ENCODE peak calls at places on chromosomes 13 and 19, in four cellular contexts. N, E, T and J are unnamed samples.

GRCh38 chr13:99371956-99372355 is 64.8 kb upstream of the GPR183 start:
- DNase-seq in E (no peak), T (no peak), N (no peak), J (no peak)

GRCh38 chr13:19967619-19968018 is 9.1 kb downstream of the ZMYM2 start:
- DNase-seq in T (no peak), E (no peak), N (peak; percentile 12), J (no peak)

GRCh38 chr13:23817136-23817535 is 72.1 kb downstream of the MIPEP start:
- DNase-seq in N (no peak), T (no peak), E (no peak), J (no peak)

GRCh38 chr19:11130824-11131455 is 24.6 kb downstream of the SPC24 start:
- DNase-seq in E (peak; percentile 94), N (peak; percentile 80), T (peak; percentile 66), J (peak; percentile 83)

GRCh38 chr13:27997904-27998522 is 9.5 kb upstream of the URAD start:
- DNase-seq in E (no peak), T (no peak), N (peak; percentile 52), J (no peak)

GRCh38 chr19:22634450-22634827 is 315 bp downstream of the ZNF492 start:
- DNase-seq in N (no peak), E (no peak), T (no peak), J (no peak)

GRCh38 chr19:39514840-39515550 is at the start of gene SELENOV:
- DNase-seq in E (no peak), N (no peak), T (no peak), J (no peak)

GRCh38 chr19:7307590-7308218 is 13.5 kb upstream of the INSR start:
- DNase-seq in E (peak; percentile 14), N (no peak), T (no peak), J (no peak)

GRCh38 chr19:20287070-20287469 is 120.1 kb downstream of the ZNF486 start:
- DNase-seq in N (no peak), T (no peak), E (no peak), J (no peak)

GRCh38 chr19:2612619-2613249 is 89.8 kb downstream of the GNG7 start:
- DNase-seq in T (no peak), N (no peak), E (peak; percentile 60), J (peak; percentile 63)

GRCh38 chr13:95317037-95317989 is 16.1 kb upstream of the ABCC4 start:
- DNase-seq in N (peak; percentile 86), E (peak; percentile 15), T (no peak), J (no peak)

GRCh38 chr13:31168166-31168565 is 6.5 kb upstream of the HSPH1 start:
- DNase-seq in T (no peak), E (no peak), N (no peak), J (no peak)

GRCh38 chr19:55304279-55304978 is 20.6 kb downstream of the BRSK1 start:
- DNase-seq in T (no peak), N (peak; percentile 33), E (no peak), J (no peak)

GRCh38 chr19:48395170-48395455 is 1.6 kb downstream of the GRIN2D start:
- DNase-seq in N (no peak), T (no peak), E (no peak), J (no peak)

GRCh38 chr13:29143864-29144263 is 323.7 kb downstream of the MTUS2 start:
- DNase-seq in E (no peak), T (no peak), N (no peak), J (no peak)

GRCh38 chr13:19818223-19818842 is 35.6 kb upstream of the PSPC1 start:
- DNase-seq in E (peak; percentile 77), N (peak; percentile 47), T (no peak), J (peak; percentile 65)

GRCh38 chr19:49798574-49798973 is 14.5 kb downstream of the FUZ start:
- DNase-seq in T (no peak), E (no peak), N (no peak), J (no peak)

DNA sequence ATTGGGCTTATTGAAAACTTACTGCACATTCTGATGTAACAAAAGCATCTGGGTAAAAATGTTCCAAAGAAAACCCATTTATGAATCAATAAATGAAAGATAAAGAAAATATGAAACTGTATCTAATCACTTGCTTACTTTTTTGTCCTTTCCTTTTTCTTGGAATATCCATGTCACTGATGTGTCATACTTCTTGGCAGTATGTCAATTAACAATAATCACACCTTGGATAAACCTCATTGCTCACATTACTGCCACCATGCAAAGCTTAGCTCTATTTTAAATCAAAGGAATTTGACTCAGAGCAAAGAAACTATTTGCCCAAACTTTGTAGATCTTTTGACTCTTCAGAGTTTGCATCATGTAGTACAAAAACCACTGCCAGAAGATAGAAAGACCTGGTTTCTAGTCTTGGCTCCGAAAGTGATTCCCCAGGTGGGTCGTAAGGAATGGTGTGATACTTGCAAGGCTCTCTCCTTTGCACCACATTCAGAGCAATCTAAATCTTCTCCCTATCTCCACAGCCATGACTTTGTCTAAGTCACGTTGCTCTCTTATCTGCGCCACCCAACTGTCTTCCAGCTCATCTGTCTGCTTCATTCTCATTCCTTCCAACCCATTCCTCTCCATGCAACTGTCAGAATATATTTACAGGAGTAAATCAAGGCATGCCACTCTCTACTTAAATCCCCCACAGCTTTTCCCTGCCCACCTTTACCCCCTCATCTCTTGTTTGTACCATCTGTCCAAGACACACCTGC is 311.9 kb downstream of the COG6 start:
- DNase-seq in E (no peak), T (no peak), N (no peak), J (no peak)
- H3K9me3 ChIP-seq in E (peaks cover 2% of the 10 kb centered on the region), T (no peaks in the 10 kb centered on the region), N (no peaks in the 10 kb centered on the region), J (no peaks in the 10 kb centered on the region)

GRCh38 chr19:35042056-35042730 is 672 bp downstream of the HPN start:
- DNase-seq in T (no peak), E (no peak), N (no peak), J (no peak)

GRCh38 chr19:35042954-35043604 is 1.6 kb downstream of the HPN start:
- DNase-seq in N (no peak), E (no peak), T (no peak), J (no peak)

GRCh38 chr19:35040826-35041547 is 534 bp upstream of the HPN start:
- DNase-seq in E (peak; percentile 92), T (peak; percentile 89), N (peak; percentile 78), J (peak; percentile 93)

GRCh38 chr19:35040474-35040825 is 1.1 kb upstream of the HPN start:
- DNase-seq in N (no peak), E (no peak), T (no peak), J (no peak)

DNA sequence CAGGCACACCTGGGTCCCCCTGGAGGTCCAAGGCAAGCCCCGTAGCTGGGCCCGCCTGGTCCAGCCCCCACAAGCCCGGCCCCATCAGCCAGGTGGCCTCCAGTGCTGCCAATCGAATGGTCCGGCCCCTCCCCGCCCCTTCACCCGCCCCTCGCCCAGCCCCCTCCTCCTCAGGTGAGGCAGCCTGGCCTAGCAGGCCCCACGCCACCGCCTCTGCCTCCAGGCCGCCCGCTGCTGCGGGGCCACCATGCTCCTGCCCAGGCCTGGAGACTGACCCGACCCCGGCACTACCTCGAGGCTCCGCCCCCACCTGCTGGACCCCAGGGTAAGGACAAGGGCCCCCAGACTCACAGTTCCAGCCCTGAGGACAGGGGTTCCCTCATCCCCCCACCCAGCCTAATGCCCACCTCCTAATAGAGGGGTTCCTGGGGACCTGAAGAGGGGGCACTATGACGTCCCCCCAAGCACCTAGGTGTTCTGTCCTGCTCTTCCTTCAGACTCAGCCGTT is at the start of gene HPN:
- DNase-seq in N (no peak), T (no peak), E (no peak), J (no peak)
- H3K4me3 ChIP-seq in N (peak within 1 kb of the TSS; percentile 0), T (peak within 1 kb of the TSS; percentile 5), E (no peak within 1 kb of the TSS), J (peak within 1 kb of the TSS; percentile 26)

GRCh38 chr13:104530741-104531140 is 1464.5 kb upstream of the SLC10A2 start:
- DNase-seq in N (no peak), E (no peak), T (no peak), J (no peak)

GRCh38 chr13:104532131-104532530 is 1465.9 kb upstream of the SLC10A2 start:
- DNase-seq in N (no peak), T (no peak), E (no peak), J (no peak)

GRCh38 chr13:104534847-104535246 is 1468.6 kb upstream of the SLC10A2 start:
- DNase-seq in N (no peak), E (no peak), T (no peak), J (no peak)
- H3K9me3 ChIP-seq in N (no peaks in the 10 kb centered on the region), E (peaks cover 3% of the 10 kb centered on the region), T (no peaks in the 10 kb centered on the region), J (no peaks in the 10 kb centered on the region)

DNA sequence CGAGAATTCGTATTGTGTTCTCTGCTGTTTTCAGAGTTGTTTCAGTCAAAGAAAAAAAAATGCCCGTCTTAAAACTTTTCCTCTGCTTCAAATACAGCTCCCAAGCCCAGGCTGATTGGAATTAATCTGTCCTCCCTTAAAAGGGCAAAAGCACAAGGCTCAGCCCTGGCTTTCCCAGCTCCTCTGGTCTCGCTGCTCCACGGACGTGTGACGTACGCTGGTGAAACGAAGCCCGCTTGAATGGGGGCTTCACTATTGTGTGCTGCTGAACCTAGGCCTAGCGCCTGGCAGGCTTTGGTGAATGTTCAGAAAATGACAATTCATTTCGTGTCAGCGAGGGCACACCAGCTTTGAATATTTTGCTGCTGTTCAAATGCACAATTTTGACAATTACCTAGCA is 654 bp upstream of the ZNF135 start:
- DNase-seq in T (no peak), N (no peak), E (peak; percentile 39), J (no peak)
- H3K4me3 ChIP-seq in T (peak overlapping the region; percentile 74), N (peak overlapping the region; percentile 56), E (no peak overlapping the region), J (peak overlapping the region; percentile 67)

DNA sequence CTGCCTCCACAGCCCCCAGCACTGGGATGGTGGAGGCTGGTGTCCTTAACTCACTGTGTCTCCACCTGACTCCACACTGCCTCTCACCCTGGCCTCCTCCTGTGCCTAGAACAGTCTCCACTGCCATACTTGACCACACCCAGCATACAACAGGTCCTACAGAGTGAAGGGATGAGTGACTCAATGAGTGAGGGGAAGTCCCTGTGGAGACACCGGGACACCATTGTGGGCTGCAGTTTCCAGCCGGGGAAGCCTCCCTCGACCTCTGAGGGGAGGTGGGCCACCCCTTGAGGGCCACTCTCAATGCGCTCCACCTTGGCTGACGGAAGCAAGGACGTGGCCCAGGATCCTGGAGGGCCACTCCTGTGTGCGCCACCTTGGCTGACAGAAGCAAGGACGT is 2.8 kb upstream of the ZNF135 start:
- DNase-seq in N (no peak), E (peak; percentile 60), T (no peak), J (no peak)
- H3K9me3 ChIP-seq in N (no peaks in the 10 kb centered on the region), E (no peaks in the 10 kb centered on the region), T (peaks cover 64% of the 10 kb centered on the region), J (peaks cover 22% of the 10 kb centered on the region)